ENCODE peak calls at places on chromosomes 7 and 10, in ten cellular contexts. I is colonic mucosa, O is cardiac muscle cell, Z is neural crest cell, X is GM20000, C is GM23338, F is heart right ventricle, R is AG09319, B is CD14-positive monocyte, K is fibroblast of lung. N is an unnamed sample.

GRCh38 chr7:44650772-44651171 is 44.3 kb downstream of the OGDH start:
- DNase-seq in I (no peak), O (no peak), Z (no peak), X (no peak), C (no peak), F (no peak), R (no peak), B (no peak), K (no peak), N (no peak)

GRCh38 chr7:108063520-108063933 is 60.6 kb upstream of the LAMB1 start:
- DNase-seq in I (no peak), O (no peak), Z (no peak), X (peak), C (no peak), F (no peak), R (no peak), B (no peak), K (no peak), N (no peak)

GRCh38 chr7:144497296-144497695 is 93.8 kb upstream of the NOBOX start:
- DNase-seq in I (no peak), O (no peak), Z (no peak), X (no peak), C (no peak), F (no peak), R (no peak), B (no peak), K (no peak), N (no peak)

GRCh38 chr10:78357027-78357672 is 323.5 kb downstream of the RPS24 start:
- DNase-seq in I (no peak), O (peak), Z (no peak), X (no peak), C (peak), F (no peak), R (no peak), B (no peak), K (no peak), N (no peak)

GRCh38 chr10:87504307-87504666 is 406 bp upstream of the MINPP1 start:
- DNase-seq in I (no peak), O (no peak), Z (no peak), X (no peak), C (no peak), F (no peak), R (no peak), B (no peak), K (no peak), N (no peak)

GRCh38 chr10:92969151-92969550 is 91.4 kb upstream of the CYP26C1 start:
- DNase-seq in I (no peak), O (no peak), Z (no peak), X (no peak), C (no peak), F (no peak), R (no peak), B (no peak), K (no peak), N (no peak)

GRCh38 chr10:34049469-34049868 is 715.0 kb upstream of the NRP1 start:
- DNase-seq in I (no peak), O (no peak), Z (no peak), X (no peak), C (no peak), F (no peak), R (no peak), B (no peak), K (no peak), N (no peak)

GRCh38 chr10:97498841-97499560 is at the start of gene UBTD1:
- DNase-seq in I (peak), O (peak), Z (no peak), X (no peak), C (peak), F (peak), R (no peak), B (no peak), K (peak), N (peak)

GRCh38 chr7:153370092-153370491 is 610.5 kb downstream of the ACTR3B start:
- DNase-seq in I (no peak), O (no peak), Z (no peak), X (no peak), C (no peak), F (no peak), R (no peak), B (no peak), K (no peak), N (no peak)
- TF ChIP-seq CTCF in I (no peak), O (no peak), Z (no peak), X (no peak), C (no peak), F (no peak), R (no peak), B (no peak), K (no peak), N (no peak)

GRCh38 chr10:46091080-46091833 is 45.2 kb upstream of the MSMB start:
- DNase-seq in I (no peak), O (no peak), Z (no peak), X (no peak), C (no peak), F (no peak), R (no peak), B (no peak), K (no peak), N (peak)
- TF ChIP-seq CTCF in I (no peak), O (no peak), Z (no peak), X (no peak), C (no peak), F (no peak), R (no peak), B (no peak), K (no peak), N (no peak)

GRCh38 chr7:82312646-82313045 is 130.9 kb downstream of the CACNA2D1 start:
- DNase-seq in I (no peak), O (no peak), Z (no peak), X (no peak), C (peak), F (no peak), R (no peak), B (no peak), K (no peak), N (no peak)
- TF ChIP-seq CTCF in I (no peak), O (no peak), Z (no peak), X (no peak), C (no peak), F (no peak), R (no peak), B (no peak), K (no peak), N (no peak)

GRCh38 chr7:125065546-125065945 is 135.9 kb upstream of the POT1 start:
- DNase-seq in I (no peak), O (no peak), Z (no peak), X (no peak), C (no peak), F (no peak), R (no peak), B (no peak), K (no peak), N (no peak)

GRCh38 chr7:125061776-125062397 is 132.3 kb upstream of the POT1 start:
- DNase-seq in I (no peak), O (peak), Z (no peak), X (peak), C (no peak), F (no peak), R (no peak), B (no peak), K (peak), N (no peak)

GRCh38 chr7:125057974-125058373 is 128.3 kb upstream of the POT1 start:
- DNase-seq in I (no peak), O (no peak), Z (no peak), X (no peak), C (no peak), F (no peak), R (no peak), B (no peak), K (no peak), N (no peak)

GRCh38 chr7:125055376-125055775 is 125.8 kb upstream of the POT1 start:
- DNase-seq in I (no peak), O (no peak), Z (no peak), X (no peak), C (no peak), F (no peak), R (no peak), B (no peak), K (no peak), N (no peak)

GRCh38 chr7:125059861-125060456 is 130.3 kb upstream of the POT1 start:
- DNase-seq in I (no peak), O (peak), Z (no peak), X (no peak), C (no peak), F (no peak), R (no peak), B (no peak), K (peak), N (no peak)
- TF ChIP-seq CTCF in I (no peak), O (peak), Z (peak), X (no peak), C (no peak), F (peak), R (no peak), B (no peak), K (peak), N (peak)

GRCh38 chr10:88689366-88689765 is 16.7 kb upstream of the LIPK start:
- DNase-seq in I (no peak), O (no peak), Z (no peak), X (no peak), C (no peak), F (no peak), R (no peak), B (no peak), K (no peak), N (no peak)

GRCh38 chr10:88687853-88688467 is 18.1 kb upstream of the LIPK start:
- DNase-seq in I (no peak), O (peak), Z (no peak), X (peak), C (peak), F (no peak), R (no peak), B (no peak), K (peak), N (no peak)

DNA sequence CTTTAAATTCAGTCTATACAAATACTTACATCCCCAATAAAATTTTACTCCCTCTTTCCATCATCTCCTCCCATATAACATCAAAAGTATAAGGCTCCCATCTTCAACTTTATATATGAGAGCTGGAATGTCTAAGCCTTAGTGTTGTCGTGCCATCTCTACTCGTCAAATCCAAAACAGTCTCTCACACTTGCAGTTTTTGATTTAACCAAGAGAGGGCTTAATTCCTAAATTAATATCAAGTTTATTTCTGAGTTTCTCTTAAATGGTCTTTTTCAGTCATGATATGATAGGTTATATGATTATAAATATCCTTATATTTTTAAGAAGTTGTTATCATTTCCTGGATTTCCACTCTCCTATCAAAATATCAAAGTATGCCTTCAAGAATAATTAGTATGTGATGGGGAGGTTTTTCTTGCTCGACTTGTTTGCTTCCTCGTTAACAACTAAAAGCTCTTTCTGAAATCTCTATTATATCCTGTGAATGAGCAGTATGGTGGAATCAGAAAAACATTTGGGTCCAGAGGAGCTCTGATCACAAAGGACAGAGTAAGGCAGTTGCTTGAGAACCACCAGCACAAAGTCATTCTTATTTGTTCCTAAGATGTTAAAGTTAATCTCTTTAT is 12.5 kb upstream of the LIPK start:
- DNase-seq in I (no peak), O (peak), Z (no peak), X (no peak), C (peak), F (no peak), R (no peak), B (no peak), K (peak), N (no peak)
- TF ChIP-seq CTCF in I (no peak), O (peak), Z (peak), X (no peak), C (no peak), F (peak), R (peak), B (peak), K (peak), N (peak)

DNA sequence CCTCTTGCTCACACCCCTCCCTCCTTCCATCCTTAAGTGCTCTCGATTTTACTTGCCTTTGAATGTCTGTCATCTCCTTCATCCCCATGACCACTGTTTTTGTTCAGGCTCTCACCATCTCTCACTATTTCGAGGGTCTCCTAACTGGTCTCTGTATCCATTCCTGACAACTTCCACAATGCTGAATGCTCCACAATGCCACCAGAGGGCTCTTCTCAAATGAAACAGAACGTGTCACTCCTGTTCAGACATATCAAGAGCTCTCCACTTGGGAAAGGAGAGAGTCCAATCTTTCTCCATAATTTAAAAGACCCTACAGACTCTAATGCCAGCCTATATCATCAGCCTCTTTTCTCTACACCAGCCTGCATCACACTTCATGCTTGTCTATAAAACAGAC is 9.0 kb upstream of the SLC13A1 start:
- DNase-seq in I (no peak), O (peak), Z (no peak), X (peak), C (peak), F (no peak), R (no peak), B (no peak), K (peak), N (no peak)
- TF ChIP-seq CTCF in I (peak), O (peak), Z (peak), X (peak), C (peak), F (peak), R (no peak), B (no peak), K (peak), N (no peak)

N was measured in osteocyte.